ENCODE peak calls at places on chromosome 9, in seven cellular contexts. W, H, F, I, M, E and N are unnamed samples.

GRCh38 chr9:120583958-120584369 is 4.0 kb upstream of the CDK5RAP2 start:
- DNase-seq in F (peak; percentile 85), W (peak; percentile 62), M (peak; percentile 21), H (no peak), I (no peak), E (peak; percentile 65), N (peak; percentile 54)

GRCh38 chr9:126805546-126806262 is 864 bp downstream of the ZBTB43 start:
- DNase-seq in F (peak; percentile 81), W (no peak), E (peak; percentile 65), I (no peak), M (peak; percentile 47), H (peak; percentile 47), N (peak; percentile 69)

GRCh38 chr9:70080481-70081119 is 37.0 kb downstream of the MAMDC2 start:
- DNase-seq in H (no peak), F (peak; percentile 3), W (no peak), M (no peak), I (no peak), E (no peak), N (no peak)

GRCh38 chr9:87850405-87850804 is 32.3 kb upstream of the SPATA31E1 start:
- DNase-seq in H (no peak), I (no peak), W (no peak), E (no peak), M (no peak), F (no peak), N (no peak)

GRCh38 chr9:127968717-127969383 is 11.9 kb downstream of the EEIG1 start:
- DNase-seq in F (no peak), E (no peak), H (no peak), M (no peak), I (no peak), W (peak; percentile 51), N (no peak)

GRCh38 chr9:107363511-107364182 is 80.6 kb downstream of the RAD23B start:
- DNase-seq in M (no peak), W (peak; percentile 75), E (no peak), H (no peak), I (no peak), F (no peak), N (no peak)

GRCh38 chr9:113516840-113517577 is 53.5 kb downstream of the RGS3 start:
- DNase-seq in I (no peak), M (peak; percentile 70), E (peak; percentile 98), H (peak; percentile 63), W (no peak), F (no peak), N (no peak)

GRCh38 chr9:34072868-34073590 is 24.3 kb upstream of the UBAP2 start:
- DNase-seq in F (peak; percentile 94), I (peak; percentile 49), M (no peak), W (no peak), E (no peak), H (no peak), N (peak; percentile 14)

GRCh38 chr9:19379697-19380046 is 364 bp downstream of the RPS6 start:
- DNase-seq in H (no peak), W (peak; percentile 54), E (no peak), I (no peak), M (no peak), F (no peak), N (no peak)

GRCh38 chr9:91207889-91208651 is 153.6 kb downstream of the AUH start:
- DNase-seq in E (peak; percentile 87), W (no peak), I (no peak), M (no peak), H (no peak), F (peak; percentile 88), N (no peak)

GRCh38 chr9:123368481-123369153 is 12.6 kb downstream of the CRB2 start:
- DNase-seq in E (no peak), W (peak; percentile 32), I (no peak), M (no peak), H (no peak), F (no peak), N (no peak)

GRCh38 chr9:87375397-87376073 is 122.1 kb upstream of the DAPK1 start:
- DNase-seq in M (no peak), F (peak; percentile 16), H (no peak), W (no peak), I (no peak), E (no peak), N (no peak)

GRCh38 chr9:132995906-132996305 is 17.4 kb downstream of the GFI1B start:
- DNase-seq in M (no peak), F (no peak), I (no peak), H (no peak), W (peak; percentile 26), E (no peak), N (no peak)

GRCh38 chr9:130137870-130138653 is 34.1 kb upstream of the NCS1 start:
- DNase-seq in M (no peak), H (no peak), E (no peak), F (no peak), W (no peak), I (peak; percentile 64), N (peak; percentile 85)

GRCh38 chr9:17578911-17579793 is at the start of gene SH3GL2:
- DNase-seq in E (no peak), I (peak; percentile 92), M (peak; percentile 11), H (peak; percentile 47), F (no peak), W (peak; percentile 70), N (no peak)

GRCh38 chr9:94286056-94286455 is 27.0 kb downstream of the ZNF169 start:
- DNase-seq in E (no peak), M (no peak), W (no peak), I (no peak), H (no peak), F (no peak), N (no peak)

GRCh38 chr9:134229466-134230091 is 65.2 kb upstream of the RNU6ATAC start:
- DNase-seq in M (no peak), W (no peak), I (no peak), F (no peak), E (no peak), H (no peak), N (no peak)

GRCh38 chr9:91972711-91973110 is 22.7 kb upstream of the ROR2 start:
- DNase-seq in H (no peak), M (no peak), F (no peak), W (no peak), E (no peak), I (no peak), N (no peak)

GRCh38 chr9:131505012-131505411 is 2.3 kb downstream of the POMT1 start:
- DNase-seq in H (no peak), M (no peak), E (no peak), W (no peak), F (no peak), I (no peak), N (peak; percentile 60)

GRCh38 chr9:72041775-72042194 is 18.6 kb downstream of the C9orf57 start:
- DNase-seq in W (no peak), M (no peak), H (no peak), I (no peak), E (peak; percentile 1), F (no peak), N (no peak)

GRCh38 chr9:88049677-88050307 is 75.5 kb upstream of the CDK20 start:
- DNase-seq in E (no peak), F (no peak), H (no peak), I (no peak), M (no peak), W (no peak), N (no peak)

GRCh38 chr9:122053951-122054350 is 39.2 kb downstream of the TTLL11 start:
- DNase-seq in E (no peak), M (no peak), W (no peak), F (no peak), I (no peak), H (no peak), N (no peak)

GRCh38 chr9:20729545-20729944 is 45.5 kb downstream of the FOCAD start:
- DNase-seq in H (no peak), E (no peak), M (no peak), I (no peak), F (no peak), W (no peak), N (no peak)

GRCh38 chr9:18366184-18366583 is 107.8 kb upstream of the ADAMTSL1 start:
- DNase-seq in F (no peak), I (no peak), H (no peak), W (no peak), E (no peak), M (no peak), N (no peak)

GRCh38 chr9:33106827-33107621 is 30.6 kb upstream of the SMU1 start:
- DNase-seq in I (no peak), W (no peak), F (no peak), E (no peak), H (no peak), M (no peak), N (peak; percentile 23)

DNA sequence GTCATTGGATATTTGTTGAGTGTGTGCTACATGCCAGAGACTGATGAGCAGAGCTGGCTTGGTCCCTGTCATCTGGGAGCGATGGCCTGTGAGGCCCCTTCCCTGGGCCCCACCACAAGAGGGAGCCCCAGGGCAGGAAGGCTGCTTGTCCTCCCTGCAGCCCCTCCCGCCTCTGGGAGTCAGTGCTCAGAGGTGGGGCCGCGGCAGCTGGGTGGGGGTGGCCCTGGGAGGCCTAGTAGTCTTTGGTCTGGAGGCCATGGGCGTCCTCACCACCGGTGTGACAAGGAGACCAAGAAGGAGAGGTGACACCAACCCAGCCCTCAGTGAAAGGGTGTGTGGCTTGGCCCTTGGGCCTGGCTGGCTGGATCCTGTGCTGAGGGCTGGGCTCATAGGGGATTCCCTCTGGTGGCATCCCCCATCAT is 166.4 kb downstream of the GAPVD1 start:
- DNase-seq in I (peak; percentile 84), W (peak; percentile 49), M (peak; percentile 51), E (no peak), F (no peak), H (peak; percentile 61), N (peak; percentile 88)
- TF ChIP-seq TAF1 in I (no peak), W (no peak), M (no peak), E (no peak), F (no peak), H (no peak), N (no peak)

DNA sequence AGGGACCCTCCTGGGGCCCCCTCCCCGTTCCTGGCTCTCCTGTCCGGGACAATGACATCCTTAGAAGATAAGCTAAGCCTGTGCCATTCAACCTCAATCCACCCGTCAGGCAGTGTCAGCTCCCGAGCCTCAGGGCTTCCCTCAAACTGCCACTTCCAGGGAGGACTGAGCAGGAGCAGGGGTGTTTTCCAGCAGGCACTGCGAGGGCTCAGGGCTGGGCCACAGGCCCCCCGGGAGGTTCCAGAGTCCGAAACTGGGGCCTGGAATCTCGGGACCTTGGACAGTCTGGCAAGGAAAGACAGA is 26.2 kb downstream of the LHX3 start:
- DNase-seq in M (no peak), F (no peak), I (peak; percentile 47), E (no peak), W (no peak), H (no peak), N (no peak)
- TF ChIP-seq TAF1 in M (no peak), F (no peak), I (no peak), E (no peak), W (no peak), H (no peak), N (no peak)

GRCh38 chr9:110115868-110116542 is 92.0 kb downstream of the C9orf152 start:
- DNase-seq in I (no peak), H (no peak), E (no peak), W (no peak), F (peak; percentile 92), M (no peak), N (no peak)
- TF ChIP-seq TAF1 in I (no peak), H (no peak), E (no peak), W (no peak), F (no peak), M (no peak), N (no peak)

DNA sequence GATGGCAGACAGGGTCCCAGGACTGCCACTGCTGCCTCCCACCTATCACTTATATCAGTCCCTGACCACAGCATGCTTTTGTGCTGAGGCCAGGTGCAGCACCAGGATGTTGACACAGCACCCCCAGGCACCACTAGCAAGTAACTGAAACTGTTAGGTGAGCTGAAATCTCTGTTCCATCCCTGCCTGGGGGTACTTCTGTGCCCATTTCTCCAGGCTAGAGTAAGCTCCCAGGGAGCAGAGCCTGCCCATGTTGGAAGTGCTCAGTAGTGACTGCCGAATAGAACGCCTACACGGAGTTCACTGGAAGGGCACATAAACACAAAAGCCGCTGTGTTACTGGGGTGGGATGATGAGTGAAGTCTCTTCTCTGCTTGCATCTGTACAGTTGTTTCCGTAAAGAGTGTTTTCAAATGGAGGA is 42.9 kb downstream of the POLR1E start:
- DNase-seq in F (no peak), H (no peak), E (no peak), W (no peak), M (no peak), I (no peak), N (no peak)
- TF ChIP-seq TAF1 in F (no peak), H (no peak), E (no peak), W (no peak), M (no peak), I (no peak), N (no peak)